ENCODE peak calls at places on chromosomes 5 and 9, in five cellular contexts. J is amniotic stem cell, G is HTR-8/SVneo, T is psoas muscle, V is cardiac muscle cell. H is an unnamed sample.

GRCh38 chr9:115883467-115884329 is 269.9 kb upstream of the PAPPA start:
- DNase-seq in G (peak), V (peak), T (no peak), J (no peak), H (no peak)

GRCh38 chr9:108645520-108645919 is 210.3 kb downstream of the ACTL7B start:
- DNase-seq in T (no peak), G (no peak), V (peak), J (no peak), H (no peak)

GRCh38 chr5:67032921-67033664 is 163.5 kb downstream of the CD180 start:
- DNase-seq in G (no peak), V (peak), T (no peak), J (no peak), H (no peak)

GRCh38 chr9:89482950-89483349 is 15.0 kb downstream of the SEMA4D start:
- DNase-seq in G (no peak), T (peak), J (no peak), V (no peak), H (no peak)

GRCh38 chr9:124818431-124819281 is 34.6 kb upstream of the WDR38 start:
- DNase-seq in T (no peak), V (no peak), G (peak), J (no peak), H (no peak)

GRCh38 chr9:63817622-63818518 is 1467.1 kb downstream of the FOXD4L5 start:
- DNase-seq in J (no peak), G (no peak), T (peak), V (peak), H (peak)

GRCh38 chr5:169431386-169431785 is 130.4 kb upstream of the SLIT3 start:
- DNase-seq in J (no peak), V (no peak), T (no peak), G (peak), H (no peak)

GRCh38 chr9:104608336-104608735 is 2.9 kb upstream of the OR13C2 start:
- DNase-seq in J (no peak), T (no peak), G (no peak), V (no peak), H (no peak)

GRCh38 chr9:75235632-75236031 is 147.3 kb downstream of the OSTF1 start:
- DNase-seq in G (no peak), J (no peak), V (no peak), T (no peak), H (no peak)

GRCh38 chr9:19533373-19533772 is 124.6 kb downstream of the ACER2 start:
- DNase-seq in G (no peak), T (no peak), J (no peak), V (peak), H (no peak)

GRCh38 chr5:160183075-160183474 is 46.2 kb upstream of the FABP6 start:
- DNase-seq in J (no peak), T (no peak), V (no peak), G (peak), H (no peak)

GRCh38 chr9:12697719-12698118 is 4.5 kb downstream of the TYRP1 start:
- DNase-seq in G (no peak), J (no peak), V (peak), T (no peak), H (no peak)

GRCh38 chr5:112823656-112824055 is 37.4 kb upstream of the SRP19 start:
- DNase-seq in V (no peak), T (no peak), J (no peak), G (no peak), H (no peak)

GRCh38 chr5:169415948-169416347 is 115.0 kb upstream of the SLIT3 start:
- DNase-seq in J (no peak), T (no peak), V (no peak), G (no peak), H (no peak)

GRCh38 chr9:12719431-12719830 is 26.2 kb downstream of the TYRP1 start:
- DNase-seq in V (peak), J (no peak), T (no peak), G (no peak), H (peak)

GRCh38 chr5:123549256-123549904 is 37.4 kb downstream of the CSNK1G3 start:
- DNase-seq in V (no peak), J (no peak), G (no peak), T (no peak), H (no peak)

GRCh38 chr5:119360905-119361605 is 5.2 kb downstream of the TNFAIP8 start:
- DNase-seq in G (no peak), V (peak), T (no peak), J (no peak), H (no peak)

GRCh38 chr5:38719916-38720315 is 125.9 kb upstream of the OSMR start:
- DNase-seq in T (no peak), G (no peak), J (no peak), V (peak), H (no peak)

GRCh38 chr5:48192-48591 is 43.8 kb upstream of the PLEKHG4B start:
- DNase-seq in G (no peak), J (no peak), V (no peak), T (no peak), H (no peak)